ENCODE peak calls at places on chromosomes 4 and X, in five cellular contexts. K is stomach, P is cardiac fibroblast, X is osteocyte, L is GM20000. T is an unnamed sample.

GRCh38 chr4:40377462-40378385 is 42.6 kb downstream of the CHRNA9 start:
- DNase-seq in K (no peak), P (peak), L (no peak), X (no peak), T (no peak)

GRCh38 chrX:103688949-103689348 is 2.5 kb upstream of the MORF4L2 start:
- DNase-seq in L (peak), K (no peak), P (peak), X (no peak), T (no peak)

GRCh38 chrX:104432321-104432720 is 133.7 kb upstream of the IL1RAPL2 start:
- DNase-seq in K (no peak), X (no peak), P (no peak), L (no peak), T (no peak)

GRCh38 chr4:113901994-113902787 is 77.3 kb downstream of the ARSJ start:
- DNase-seq in L (no peak), P (no peak), K (peak), X (no peak), T (no peak)

GRCh38 chr4:124262211-124263179 is 450.0 kb downstream of the ANKRD50 start:
- DNase-seq in X (no peak), L (peak), P (peak), K (peak), T (peak)

GRCh38 chr4:147054241-147054902 is 108.7 kb upstream of the TTC29 start:
- DNase-seq in P (peak), K (no peak), X (no peak), L (no peak), T (no peak)

GRCh38 chr4:20395160-20395773 is 143.6 kb downstream of the SLIT2 start:
- DNase-seq in X (no peak), P (peak), L (peak), K (peak), T (no peak)

GRCh38 chr4:109462802-109463201 is 29.2 kb downstream of the SEC24B start:
- DNase-seq in K (no peak), L (no peak), P (peak), X (no peak), T (no peak)

GRCh38 chr4:13611283-13611842 is 16.2 kb downstream of the BOD1L1 start:
- DNase-seq in X (no peak), P (peak), L (peak), K (no peak), T (no peak)

GRCh38 chrX:19350831-19351447 is 7.2 kb downstream of the PDHA1 start:
- DNase-seq in P (no peak), L (peak), K (no peak), X (no peak), T (no peak)

GRCh38 chr4:134470544-134470943 is 269.0 kb upstream of the PABPC4L start:
- DNase-seq in P (peak), K (peak), L (peak), X (no peak), T (no peak)

GRCh38 chr4:113328514-113328913 is 279.1 kb downstream of the ANK2 start:
- DNase-seq in K (no peak), P (peak), X (no peak), L (no peak), T (no peak)

GRCh38 chrX:20056704-20057103 is 60.0 kb downstream of the MAP7D2 start:
- DNase-seq in K (no peak), X (no peak), P (no peak), L (no peak), T (no peak)

GRCh38 chrX:39821011-39821708 is 276.6 kb downstream of the BCOR start:
- DNase-seq in K (no peak), L (peak), X (no peak), P (peak), T (no peak)

GRCh38 chrX:40192196-40192595 is 94.4 kb upstream of the BCOR start:
- DNase-seq in L (no peak), K (no peak), P (no peak), X (no peak), T (no peak)

GRCh38 chrX:154015581-154016264 is 4.0 kb downstream of the IRAK1 start:
- DNase-seq in L (no peak), K (no peak), X (no peak), P (no peak), T (no peak)

GRCh38 chr4:145494666-145495065 is 13.0 kb downstream of the SMAD1 start:
- DNase-seq in L (no peak), P (no peak), K (no peak), X (no peak), T (no peak)

GRCh38 chr4:6658635-6659075 is 18.2 kb downstream of the MRFAP1 start:
- DNase-seq in P (peak), L (peak), K (no peak), X (no peak), T (no peak)

GRCh38 chrX:40152173-40152705 is 54.5 kb upstream of the BCOR start:
- DNase-seq in P (no peak), X (no peak), K (peak), L (peak), T (no peak)

GRCh38 chr4:39062094-39062493 is at the start of gene KLHL5:
- DNase-seq in K (no peak), X (no peak), P (no peak), L (peak), T (no peak)

GRCh38 chr4:183429489-183429888 is 14.9 kb upstream of the CDKN2AIP start:
- DNase-seq in X (peak), P (no peak), K (no peak), L (no peak), T (no peak)

GRCh38 chrX:112066813-112067212 is 15.8 kb downstream of the TRPC5 start:
- DNase-seq in K (no peak), X (no peak), L (peak), P (no peak), T (no peak)

GRCh38 chr4:94976371-94977011 is 218.7 kb downstream of the BMPR1B start:
- DNase-seq in X (no peak), L (no peak), K (no peak), P (peak), T (no peak)

GRCh38 chr4:95289028-95289634 is 259.6 kb downstream of the UNC5C start:
- DNase-seq in P (peak), X (no peak), K (no peak), L (no peak), T (no peak)

GRCh38 chrX:136146614-136147319 is 566 bp upstream of the FHL1 start:
- DNase-seq in X (peak), P (no peak), L (peak), K (no peak), T (no peak)

GRCh38 chrX:155216940-155217450 is 735 bp downstream of the VBP1 start:
- DNase-seq in X (no peak), L (peak), K (no peak), P (no peak), T (no peak)

GRCh38 chrX:142998447-142999208 is 27.1 kb upstream of the SPANXN4 start:
- DNase-seq in P (peak), L (no peak), X (no peak), K (no peak), T (no peak)

GRCh38 chr4:39587881-39588280 is 50.8 kb downstream of the SMIM14 start:
- DNase-seq in X (peak), K (no peak), P (peak), L (no peak), T (no peak)

GRCh38 chrX:65902011-65902410 is 137.9 kb downstream of the VSIG4 start:
- DNase-seq in K (no peak), X (no peak), P (no peak), L (no peak), T (no peak)

GRCh38 chrX:13341491-13342101 is 21.7 kb upstream of the ATXN3L start:
- DNase-seq in K (no peak), L (no peak), X (no peak), P (peak), T (no peak)

GRCh38 chr4:24892778-24893177 is 20.1 kb downstream of the CCDC149 start:
- DNase-seq in P (no peak), X (no peak), K (no peak), L (no peak), T (no peak)

DNA sequence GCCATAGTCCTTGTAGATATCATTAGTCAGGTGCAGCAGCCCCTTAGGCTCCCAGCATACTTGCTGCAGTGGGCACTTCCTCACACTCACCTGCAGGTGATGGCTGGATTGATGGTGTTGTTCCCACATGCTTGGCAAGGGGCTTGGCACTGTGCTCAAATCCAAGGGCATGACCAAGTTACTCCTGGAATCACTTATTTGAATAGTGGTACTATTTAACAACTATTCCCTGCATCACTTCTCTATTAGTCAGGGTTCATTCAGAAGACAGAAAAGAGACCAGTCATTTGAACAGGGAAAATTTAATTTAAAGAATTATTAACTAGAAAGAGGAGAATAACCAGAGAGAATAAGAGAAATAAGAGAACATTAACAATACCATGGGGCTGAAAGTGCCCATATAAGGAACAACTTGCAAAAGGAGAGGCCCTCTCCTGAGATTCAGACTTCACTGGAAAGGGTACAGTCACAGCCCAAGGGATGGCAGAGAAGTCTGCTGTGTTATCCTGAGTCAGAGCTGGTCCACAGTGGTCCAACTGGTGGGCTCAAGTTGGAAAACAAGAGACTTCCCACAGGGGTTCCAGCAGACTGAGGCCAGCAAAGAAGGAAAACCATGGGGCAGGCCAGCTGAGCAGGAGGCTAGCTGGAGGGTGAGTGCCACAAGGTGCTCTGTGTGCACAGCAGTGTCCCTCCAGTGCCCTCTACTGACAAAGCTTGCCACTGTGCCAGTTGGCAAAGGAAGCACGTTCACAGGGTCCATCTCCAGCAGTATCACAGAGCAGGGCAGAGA is 9.8 kb downstream of the SPP1 start:
- DNase-seq in K (peak), P (peak), X (no peak), L (no peak), T (no peak)
- TF ChIP-seq CTCF in K (peak), P (peak), X (peak), L (peak), T (no peak)

GRCh38 chrX:84044051-84044450 is 143.9 kb downstream of the RPS6KA6 start:
- DNase-seq in X (no peak), K (no peak), L (no peak), P (peak), T (no peak)

GRCh38 chrX:84047339-84047738 is 140.7 kb downstream of the RPS6KA6 start:
- DNase-seq in L (no peak), X (no peak), K (no peak), P (no peak), T (no peak)

GRCh38 chrX:84046403-84046984 is 141.5 kb downstream of the RPS6KA6 start:
- DNase-seq in X (no peak), L (peak), K (peak), P (peak), T (no peak)
- TF ChIP-seq CTCF in X (peak), L (peak), K (peak), P (peak), T (no peak)

GRCh38 chr4:163611172-163611571 is 116.7 kb downstream of the TMA16 start:
- DNase-seq in P (no peak), X (no peak), K (no peak), L (no peak), T (no peak)
- TF ChIP-seq CTCF in P (no peak), X (no peak), K (no peak), L (no peak), T (no peak)

DNA sequence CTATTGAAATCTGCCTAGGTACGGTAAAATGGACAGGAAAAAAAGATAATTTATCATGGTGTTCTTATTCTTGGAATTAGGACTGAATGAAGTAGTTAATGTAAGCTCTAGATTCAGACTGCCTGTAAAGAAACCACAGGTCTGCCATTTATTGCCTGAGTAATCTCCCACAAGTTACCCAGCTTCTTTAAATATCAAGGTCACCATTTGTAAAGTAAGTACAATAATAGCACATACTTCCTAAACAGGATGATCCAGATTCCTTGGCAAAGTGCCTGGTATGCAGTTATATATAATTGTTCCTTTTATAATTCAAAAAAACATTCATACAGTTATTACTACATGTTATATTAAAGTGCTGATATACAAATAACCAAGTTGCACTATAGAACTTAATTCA is 368.6 kb downstream of the HNRNPD start:
- DNase-seq in K (no peak), L (no peak), P (peak), X (no peak), T (no peak)
- TF ChIP-seq CTCF in K (no peak), L (no peak), P (no peak), X (no peak), T (no peak)

GRCh38 chr4:5137927-5138326 is 86.6 kb downstream of the STK32B start:
- DNase-seq in K (peak), X (no peak), P (no peak), L (no peak), T (no peak)
- TF ChIP-seq CTCF in K (no peak), X (no peak), P (no peak), L (no peak), T (no peak)

GRCh38 chrX:70433848-70434351 is 10.7 kb upstream of the DLG3 start:
- DNase-seq in K (peak), X (no peak), P (peak), L (peak), T (peak)
- TF ChIP-seq CTCF in K (peak), X (peak), P (peak), L (peak), T (no peak)

DNA sequence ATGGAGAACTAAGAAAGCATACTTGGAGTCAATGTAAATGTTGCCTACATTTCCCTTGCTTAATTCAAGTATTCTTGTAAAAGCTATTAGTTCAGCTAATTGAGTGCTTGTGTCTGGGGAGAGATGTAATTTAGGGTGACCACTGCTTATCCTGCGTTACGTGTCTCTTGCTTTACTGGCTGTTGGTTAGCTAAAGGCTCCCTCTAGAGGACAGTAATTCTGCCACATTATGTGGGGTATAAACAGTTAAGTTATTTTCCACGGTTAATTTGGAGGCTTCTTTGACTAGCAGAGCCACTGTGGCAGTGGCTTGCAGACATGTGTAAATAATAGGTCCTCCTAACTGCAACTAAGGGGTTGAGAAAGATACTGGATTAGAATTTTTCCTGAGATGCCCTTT is 25.3 kb upstream of the NAF1 start:
- DNase-seq in P (peak), L (no peak), K (no peak), X (no peak), T (no peak)
- TF ChIP-seq CTCF in P (peak), L (no peak), K (no peak), X (peak), T (no peak)

DNA sequence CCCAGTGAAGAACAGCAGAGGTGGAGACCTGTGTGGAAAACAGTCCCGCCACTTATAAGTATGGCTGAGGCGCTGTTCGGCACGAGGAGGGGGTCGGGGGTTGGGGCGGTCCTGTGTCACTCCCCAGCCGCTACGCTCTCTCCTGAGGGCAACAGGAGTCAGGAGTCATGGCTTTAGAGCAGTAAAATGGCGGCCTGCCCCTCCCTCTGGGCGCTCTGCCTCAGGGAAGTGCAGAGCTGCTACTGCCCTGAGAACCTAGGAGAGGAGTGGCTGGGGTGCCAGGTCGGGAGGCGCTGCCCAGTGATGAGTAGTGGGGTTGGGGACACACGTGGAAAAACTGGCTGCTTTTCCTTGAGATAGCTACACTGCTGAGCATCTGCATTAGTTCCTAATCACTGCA is 551.2 kb upstream of the AMOT start:
- DNase-seq in L (no peak), K (no peak), P (no peak), X (peak), T (no peak)
- TF ChIP-seq CTCF in L (no peak), K (no peak), P (no peak), X (no peak), T (no peak)

DNA sequence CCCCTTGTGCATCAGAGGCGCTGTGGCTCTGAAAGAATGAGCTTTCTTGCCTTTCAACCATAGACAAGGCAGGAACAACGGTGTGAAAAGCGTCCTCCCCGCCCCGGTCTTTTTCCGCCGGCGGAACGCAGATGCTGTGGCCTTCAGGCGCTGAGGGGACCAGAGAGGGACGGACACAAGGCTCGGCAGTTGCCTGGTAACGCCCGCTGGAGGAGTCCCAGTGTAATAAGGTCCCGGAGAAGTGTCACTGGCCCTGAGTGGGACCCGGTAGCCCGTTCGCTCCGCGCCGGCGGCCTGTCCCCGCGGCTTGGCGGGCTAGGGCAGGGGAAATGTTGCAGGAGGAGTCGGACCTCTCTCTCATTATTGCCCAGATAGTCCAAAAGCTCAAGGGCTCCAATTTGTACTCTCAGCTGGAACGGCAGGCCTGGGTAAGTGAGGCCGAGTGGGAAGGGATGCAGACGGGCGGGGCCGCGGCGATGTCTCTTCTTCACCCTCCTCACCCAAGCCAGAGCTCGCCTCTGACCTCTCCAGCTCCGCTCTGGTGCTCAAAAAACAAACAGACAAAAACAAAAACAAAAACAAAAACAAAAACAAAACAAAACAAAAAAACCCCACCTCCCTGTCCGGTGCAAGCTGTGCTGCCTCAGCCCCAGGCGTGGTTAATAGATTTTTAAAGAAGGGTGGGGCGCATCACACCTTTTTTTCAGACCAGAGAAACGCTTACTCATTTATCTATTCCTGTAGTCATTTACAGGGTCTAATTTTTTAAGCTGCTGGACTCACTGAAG is at the start of gene TBC1D19:
- DNase-seq in P (peak), K (peak), X (peak), L (peak), T (peak)
- TF ChIP-seq CTCF in P (no peak), K (no peak), X (no peak), L (no peak), T (no peak)

DNA sequence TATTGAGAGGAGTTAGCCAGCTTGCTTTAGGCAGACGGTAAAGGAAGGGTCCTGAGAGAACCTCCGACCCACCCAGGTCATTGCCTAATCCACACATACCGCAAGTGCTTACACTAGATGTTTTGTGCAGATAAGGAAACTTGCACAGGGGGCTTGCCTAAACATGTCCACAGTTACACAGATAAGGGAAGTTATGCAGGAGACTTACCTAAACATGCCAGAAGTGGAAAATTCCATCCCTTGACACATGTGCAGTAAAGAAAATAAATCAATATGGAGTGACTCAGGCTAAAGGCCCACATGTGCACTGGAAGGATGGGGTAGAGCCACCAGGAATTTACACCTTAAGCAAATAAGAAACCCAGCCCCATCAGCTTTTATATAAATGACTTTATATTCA is 232.8 kb upstream of the HDX start:
- DNase-seq in X (no peak), P (no peak), L (no peak), K (no peak), T (no peak)
- TF ChIP-seq CTCF in X (no peak), P (no peak), L (no peak), K (no peak), T (no peak)

T was measured in omental fat pad.